ENCODE peak calls at places on chromosomes 6 and 20, in six cellular contexts. One of them, this sample, is unnamed.

GRCh38 chr20:4283011-4283410 is 267.7 kb upstream of the RNF24 start:
- DNase-seq in AG10803: peak
- DNase-seq in fibroblast of the aortic adventitia: no peak
- DNase-seq in DND-41: no peak
- DNase-seq in lower lobe of right lung: no peak
- DNase-seq in body of pancreas: no peak
- DNase-seq in this sample: no peak

GRCh38 chr20:8744228-8744844 is 324.6 kb upstream of the PLCB4 start:
- DNase-seq in body of pancreas: no peak
- DNase-seq in lower lobe of right lung: no peak
- DNase-seq in DND-41: no peak
- DNase-seq in fibroblast of the aortic adventitia: peak
- DNase-seq in AG10803: peak
- DNase-seq in this sample: peak

GRCh38 chr6:132392792-132393191 is 8.5 kb downstream of the MOXD1 start:
- DNase-seq in fibroblast of the aortic adventitia: peak
- DNase-seq in AG10803: no peak
- DNase-seq in DND-41: no peak
- DNase-seq in lower lobe of right lung: no peak
- DNase-seq in body of pancreas: no peak
- DNase-seq in this sample: peak

GRCh38 chr20:1491281-1491840 is at the start of gene SIRPB2:
- DNase-seq in AG10803: no peak
- DNase-seq in fibroblast of the aortic adventitia: no peak
- DNase-seq in lower lobe of right lung: peak
- DNase-seq in DND-41: no peak
- DNase-seq in body of pancreas: no peak
- DNase-seq in this sample: no peak

GRCh38 chr6:75852721-75853120 is 103.7 kb downstream of the MYO6 start:
- DNase-seq in AG10803: no peak
- DNase-seq in lower lobe of right lung: no peak
- DNase-seq in fibroblast of the aortic adventitia: no peak
- DNase-seq in DND-41: no peak
- DNase-seq in body of pancreas: no peak
- DNase-seq in this sample: peak

GRCh38 chr20:32344835-32345506 is 13.2 kb upstream of the ASXL1 start:
- DNase-seq in body of pancreas: no peak
- DNase-seq in lower lobe of right lung: no peak
- DNase-seq in fibroblast of the aortic adventitia: no peak
- DNase-seq in AG10803: no peak
- DNase-seq in DND-41: no peak
- DNase-seq in this sample: no peak

GRCh38 chr20:32483351-32484220 is 101.5 kb downstream of the NOL4L start:
- DNase-seq in AG10803: peak
- DNase-seq in DND-41: peak
- DNase-seq in lower lobe of right lung: peak
- DNase-seq in body of pancreas: peak
- DNase-seq in fibroblast of the aortic adventitia: peak
- DNase-seq in this sample: peak

GRCh38 chr6:108518714-108519576 is 41.8 kb upstream of the FOXO3 start:
- DNase-seq in DND-41: peak
- DNase-seq in body of pancreas: no peak
- DNase-seq in lower lobe of right lung: no peak
- DNase-seq in fibroblast of the aortic adventitia: peak
- DNase-seq in AG10803: peak
- DNase-seq in this sample: peak

GRCh38 chr6:106540907-106541306 is 88.4 kb downstream of the RTN4IP1 start:
- DNase-seq in body of pancreas: no peak
- DNase-seq in fibroblast of the aortic adventitia: peak
- DNase-seq in DND-41: no peak
- DNase-seq in AG10803: peak
- DNase-seq in lower lobe of right lung: no peak
- DNase-seq in this sample: no peak

GRCh38 chr20:49185071-49185757 is 2.9 kb downstream of the STAU1 start:
- DNase-seq in lower lobe of right lung: no peak
- DNase-seq in DND-41: no peak
- DNase-seq in AG10803: no peak
- DNase-seq in fibroblast of the aortic adventitia: no peak
- DNase-seq in body of pancreas: no peak
- DNase-seq in this sample: no peak
- H3K4me3 ChIP-seq in lower lobe of right lung: no peak
- H3K4me3 ChIP-seq in DND-41: no peak
- H3K4me3 ChIP-seq in AG10803: no peak
- H3K4me3 ChIP-seq in fibroblast of the aortic adventitia: no peak
- H3K4me3 ChIP-seq in body of pancreas: no peak
- H3K4me3 ChIP-seq in this sample: no peak

DNA sequence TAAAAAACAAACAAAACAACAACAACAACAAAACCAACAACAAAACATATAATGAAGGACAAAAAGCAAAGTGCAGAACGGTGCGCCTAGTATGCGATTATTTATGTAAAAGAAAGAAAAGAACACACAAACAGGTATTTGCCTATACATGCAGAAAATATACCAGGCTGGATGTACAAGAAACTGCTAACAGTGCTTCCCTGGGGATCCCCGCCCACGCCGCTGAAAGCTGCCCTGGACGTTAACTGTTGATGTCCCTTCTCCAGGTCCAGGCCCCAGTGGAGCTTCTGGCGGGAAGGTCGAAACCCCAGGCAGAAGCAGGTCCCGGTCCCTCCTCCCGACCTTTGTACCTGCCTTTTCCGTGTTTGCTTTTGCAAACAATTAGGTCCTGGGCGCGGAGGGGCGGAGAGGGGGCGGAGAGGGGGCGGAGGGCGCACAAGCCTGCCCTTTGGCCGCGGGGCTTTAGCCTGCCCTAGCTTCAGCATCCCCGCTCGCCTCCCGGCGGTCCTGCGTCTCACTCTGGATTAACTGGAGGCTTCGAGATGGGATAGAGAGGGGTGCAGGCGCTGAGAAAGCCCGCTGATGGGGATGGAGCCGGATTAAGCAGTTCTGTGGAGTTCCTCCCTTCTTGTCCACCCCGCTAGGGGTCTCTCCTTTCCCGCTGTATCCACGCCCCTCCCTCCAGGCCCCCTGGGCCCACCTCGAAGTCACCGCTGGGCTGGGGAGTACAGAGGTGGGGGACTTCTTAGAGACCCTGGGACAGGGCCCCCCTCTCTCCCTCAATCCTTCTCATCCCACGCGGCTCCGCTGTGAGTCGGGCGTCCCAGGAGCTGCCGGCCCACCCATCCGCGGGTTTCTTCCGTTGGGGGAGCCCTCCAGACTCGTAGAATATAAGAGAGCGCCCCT is 8.2 kb upstream of the AHCY start:
- DNase-seq in fibroblast of the aortic adventitia: no peak
- DNase-seq in DND-41: no peak
- DNase-seq in body of pancreas: peak
- DNase-seq in lower lobe of right lung: no peak
- DNase-seq in AG10803: no peak
- DNase-seq in this sample: no peak
- TF ChIP-seq CTCF in fibroblast of the aortic adventitia: peak
- TF ChIP-seq CTCF in DND-41: no peak
- TF ChIP-seq CTCF in body of pancreas: no peak
- TF ChIP-seq CTCF in lower lobe of right lung: no peak
- TF ChIP-seq CTCF in AG10803: peak
- TF ChIP-seq CTCF in this sample: no peak

GRCh38 chr6:3439961-3440360 is 16.9 kb downstream of the SLC22A23 start:
- DNase-seq in fibroblast of the aortic adventitia: no peak
- DNase-seq in DND-41: no peak
- DNase-seq in lower lobe of right lung: no peak
- DNase-seq in body of pancreas: no peak
- DNase-seq in AG10803: no peak
- DNase-seq in this sample: no peak

GRCh38 chr6:3443221-3443515 is 13.7 kb downstream of the SLC22A23 start:
- DNase-seq in AG10803: no peak
- DNase-seq in fibroblast of the aortic adventitia: no peak
- DNase-seq in lower lobe of right lung: no peak
- DNase-seq in body of pancreas: no peak
- DNase-seq in DND-41: no peak
- DNase-seq in this sample: no peak

GRCh38 chr6:3440911-3441310 is 15.9 kb downstream of the SLC22A23 start:
- DNase-seq in AG10803: no peak
- DNase-seq in DND-41: no peak
- DNase-seq in body of pancreas: no peak
- DNase-seq in lower lobe of right lung: no peak
- DNase-seq in fibroblast of the aortic adventitia: no peak
- DNase-seq in this sample: no peak

GRCh38 chr6:3442444-3443220 is 14.2 kb downstream of the SLC22A23 start:
- DNase-seq in DND-41: no peak
- DNase-seq in lower lobe of right lung: no peak
- DNase-seq in AG10803: peak
- DNase-seq in fibroblast of the aortic adventitia: peak
- DNase-seq in body of pancreas: no peak
- DNase-seq in this sample: peak

GRCh38 chr6:3438190-3439167 is 18.4 kb downstream of the SLC22A23 start:
- DNase-seq in AG10803: peak
- DNase-seq in body of pancreas: no peak
- DNase-seq in DND-41: no peak
- DNase-seq in fibroblast of the aortic adventitia: peak
- DNase-seq in lower lobe of right lung: no peak
- DNase-seq in this sample: peak
- H3K4me3 ChIP-seq in AG10803: no peak
- H3K4me3 ChIP-seq in body of pancreas: no peak
- H3K4me3 ChIP-seq in DND-41: no peak
- H3K4me3 ChIP-seq in fibroblast of the aortic adventitia: no peak
- H3K4me3 ChIP-seq in lower lobe of right lung: no peak
- H3K4me3 ChIP-seq in this sample: no peak

GRCh38 chr6:128290221-128290620 is 230.2 kb downstream of the PTPRK start:
- DNase-seq in lower lobe of right lung: no peak
- DNase-seq in AG10803: no peak
- DNase-seq in body of pancreas: no peak
- DNase-seq in fibroblast of the aortic adventitia: no peak
- DNase-seq in DND-41: no peak
- DNase-seq in this sample: no peak

GRCh38 chr6:128295670-128296069 is 224.7 kb downstream of the PTPRK start:
- DNase-seq in DND-41: no peak
- DNase-seq in body of pancreas: no peak
- DNase-seq in lower lobe of right lung: no peak
- DNase-seq in fibroblast of the aortic adventitia: no peak
- DNase-seq in AG10803: no peak
- DNase-seq in this sample: no peak
- TF ChIP-seq CTCF in DND-41: no peak
- TF ChIP-seq CTCF in body of pancreas: no peak
- TF ChIP-seq CTCF in lower lobe of right lung: no peak
- TF ChIP-seq CTCF in fibroblast of the aortic adventitia: no peak
- TF ChIP-seq CTCF in AG10803: no peak
- TF ChIP-seq CTCF in this sample: peak

GRCh38 chr6:166830891-166831363 is 125.4 kb downstream of the RNASET2 start:
- DNase-seq in lower lobe of right lung: no peak
- DNase-seq in DND-41: no peak
- DNase-seq in AG10803: no peak
- DNase-seq in fibroblast of the aortic adventitia: no peak
- DNase-seq in body of pancreas: no peak
- DNase-seq in this sample: no peak
- H3K4me3 ChIP-seq in lower lobe of right lung: no peak
- H3K4me3 ChIP-seq in DND-41: no peak
- H3K4me3 ChIP-seq in AG10803: no peak
- H3K4me3 ChIP-seq in fibroblast of the aortic adventitia: no peak
- H3K4me3 ChIP-seq in body of pancreas: no peak
- H3K4me3 ChIP-seq in this sample: no peak

GRCh38 chr20:10094566-10095173 is 59.9 kb downstream of the ANKEF1 start:
- DNase-seq in body of pancreas: no peak
- DNase-seq in lower lobe of right lung: no peak
- DNase-seq in DND-41: no peak
- DNase-seq in fibroblast of the aortic adventitia: no peak
- DNase-seq in AG10803: no peak
- DNase-seq in this sample: peak
- TF ChIP-seq CTCF in body of pancreas: no peak
- TF ChIP-seq CTCF in lower lobe of right lung: no peak
- TF ChIP-seq CTCF in DND-41: no peak
- TF ChIP-seq CTCF in fibroblast of the aortic adventitia: no peak
- TF ChIP-seq CTCF in AG10803: peak
- TF ChIP-seq CTCF in this sample: peak